ENCODE peak calls at places on chromosomes 4 and X, in ten cellular contexts. One of them, this sample, is unnamed.

GRCh38 chr4:113292371-113293042 is 243.1 kb downstream of the ANK2 start:
- DNase-seq in heart right ventricle: peak; percentile 40
- DNase-seq in MCF 10A: no peak
- DNase-seq in neural crest cell: peak; percentile 25
- DNase-seq in Peyer's patch: no peak
- DNase-seq in GM13977: no peak
- DNase-seq in tibial nerve: no peak
- DNase-seq in GM12865: no peak
- DNase-seq in bronchial epithelial cell: no peak
- DNase-seq in A549: no peak
- DNase-seq in this sample: peak; percentile 15

GRCh38 chr4:158172558-158173258 is at the start of gene GASK1B:
- DNase-seq in GM12865: peak; percentile 35
- DNase-seq in heart right ventricle: no peak
- DNase-seq in Peyer's patch: no peak
- DNase-seq in tibial nerve: peak; percentile 75
- DNase-seq in bronchial epithelial cell: peak; percentile 65
- DNase-seq in MCF 10A: peak; percentile 68
- DNase-seq in neural crest cell: no peak
- DNase-seq in GM13977: peak; percentile 36
- DNase-seq in A549: peak; percentile 53
- DNase-seq in this sample: peak; percentile 18

GRCh38 chr4:102345795-102346100 is 466 bp upstream of the SLC39A8 start:
- DNase-seq in neural crest cell: no peak
- DNase-seq in A549: no peak
- DNase-seq in GM13977: peak; percentile 20
- DNase-seq in bronchial epithelial cell: no peak
- DNase-seq in tibial nerve: no peak
- DNase-seq in Peyer's patch: no peak
- DNase-seq in MCF 10A: no peak
- DNase-seq in GM12865: peak; percentile 11
- DNase-seq in heart right ventricle: no peak
- DNase-seq in this sample: no peak

GRCh38 chrX:117063224-117063623 is 600.4 kb upstream of the CT83 start:
- DNase-seq in A549: no peak
- DNase-seq in neural crest cell: no peak
- DNase-seq in MCF 10A: no peak
- DNase-seq in bronchial epithelial cell: no peak
- DNase-seq in Peyer's patch: no peak
- DNase-seq in tibial nerve: no peak
- DNase-seq in GM13977: no peak
- DNase-seq in GM12865: no peak
- DNase-seq in heart right ventricle: no peak
- DNase-seq in this sample: no peak

GRCh38 chrX:24963823-24964222 is 51.9 kb downstream of the ARX start:
- DNase-seq in MCF 10A: peak; percentile 41
- DNase-seq in tibial nerve: peak; percentile 4
- DNase-seq in bronchial epithelial cell: peak; percentile 52
- DNase-seq in GM13977: no peak
- DNase-seq in GM12865: no peak
- DNase-seq in heart right ventricle: no peak
- DNase-seq in neural crest cell: no peak
- DNase-seq in Peyer's patch: no peak
- DNase-seq in A549: no peak
- DNase-seq in this sample: no peak

GRCh38 chr4:176499518-176499917 is 179.8 kb downstream of the SPCS3 start:
- DNase-seq in A549: peak; percentile 33
- DNase-seq in Peyer's patch: no peak
- DNase-seq in neural crest cell: no peak
- DNase-seq in heart right ventricle: no peak
- DNase-seq in GM12865: no peak
- DNase-seq in MCF 10A: peak; percentile 40
- DNase-seq in bronchial epithelial cell: no peak
- DNase-seq in GM13977: no peak
- DNase-seq in tibial nerve: no peak
- DNase-seq in this sample: no peak

GRCh38 chr4:145722561-145722960 is 42.6 kb downstream of the C4orf51 start:
- DNase-seq in GM12865: no peak
- DNase-seq in A549: no peak
- DNase-seq in neural crest cell: no peak
- DNase-seq in bronchial epithelial cell: no peak
- DNase-seq in Peyer's patch: no peak
- DNase-seq in GM13977: no peak
- DNase-seq in tibial nerve: no peak
- DNase-seq in heart right ventricle: no peak
- DNase-seq in MCF 10A: no peak
- DNase-seq in this sample: no peak

GRCh38 chr4:94582517-94582916 is 130.8 kb downstream of the PDLIM5 start:
- DNase-seq in neural crest cell: no peak
- DNase-seq in MCF 10A: no peak
- DNase-seq in GM12865: no peak
- DNase-seq in heart right ventricle: no peak
- DNase-seq in A549: no peak
- DNase-seq in GM13977: no peak
- DNase-seq in tibial nerve: no peak
- DNase-seq in bronchial epithelial cell: no peak
- DNase-seq in Peyer's patch: no peak
- DNase-seq in this sample: no peak

GRCh38 chr4:184282251-184282713 is 64.6 kb upstream of the ENPP6 start:
- DNase-seq in MCF 10A: peak; percentile 47
- DNase-seq in A549: no peak
- DNase-seq in bronchial epithelial cell: peak; percentile 84
- DNase-seq in Peyer's patch: peak; percentile 65
- DNase-seq in neural crest cell: no peak
- DNase-seq in tibial nerve: peak; percentile 4
- DNase-seq in GM13977: peak; percentile 30
- DNase-seq in heart right ventricle: no peak
- DNase-seq in GM12865: peak; percentile 96
- DNase-seq in this sample: no peak

GRCh38 chrX:14440109-14440508 is 89.2 kb upstream of the GLRA2 start:
- DNase-seq in GM12865: no peak
- DNase-seq in bronchial epithelial cell: no peak
- DNase-seq in A549: no peak
- DNase-seq in GM13977: no peak
- DNase-seq in tibial nerve: no peak
- DNase-seq in MCF 10A: no peak
- DNase-seq in heart right ventricle: no peak
- DNase-seq in Peyer's patch: no peak
- DNase-seq in neural crest cell: no peak
- DNase-seq in this sample: no peak

GRCh38 chr4:158769175-158769831 is 477 bp downstream of the FNIP2 start:
- DNase-seq in neural crest cell: peak; percentile 47
- DNase-seq in tibial nerve: no peak
- DNase-seq in MCF 10A: peak; percentile 26
- DNase-seq in Peyer's patch: peak; percentile 17
- DNase-seq in bronchial epithelial cell: peak; percentile 45
- DNase-seq in A549: no peak
- DNase-seq in heart right ventricle: peak; percentile 60
- DNase-seq in GM12865: peak; percentile 26
- DNase-seq in GM13977: no peak
- DNase-seq in this sample: peak; percentile 44

GRCh38 chrX:72295745-72296144 is 10.0 kb downstream of the CITED1 start:
- DNase-seq in Peyer's patch: no peak
- DNase-seq in tibial nerve: no peak
- DNase-seq in bronchial epithelial cell: no peak
- DNase-seq in heart right ventricle: no peak
- DNase-seq in GM12865: no peak
- DNase-seq in neural crest cell: no peak
- DNase-seq in MCF 10A: no peak
- DNase-seq in GM13977: no peak
- DNase-seq in A549: no peak
- DNase-seq in this sample: no peak

GRCh38 chrX:48465336-48465933 is 4.6 kb downstream of the SLC38A5 start:
- DNase-seq in MCF 10A: peak; percentile 30
- DNase-seq in neural crest cell: no peak
- DNase-seq in A549: no peak
- DNase-seq in heart right ventricle: no peak
- DNase-seq in GM13977: no peak
- DNase-seq in Peyer's patch: no peak
- DNase-seq in bronchial epithelial cell: peak; percentile 82
- DNase-seq in GM12865: no peak
- DNase-seq in tibial nerve: no peak
- DNase-seq in this sample: no peak

DNA sequence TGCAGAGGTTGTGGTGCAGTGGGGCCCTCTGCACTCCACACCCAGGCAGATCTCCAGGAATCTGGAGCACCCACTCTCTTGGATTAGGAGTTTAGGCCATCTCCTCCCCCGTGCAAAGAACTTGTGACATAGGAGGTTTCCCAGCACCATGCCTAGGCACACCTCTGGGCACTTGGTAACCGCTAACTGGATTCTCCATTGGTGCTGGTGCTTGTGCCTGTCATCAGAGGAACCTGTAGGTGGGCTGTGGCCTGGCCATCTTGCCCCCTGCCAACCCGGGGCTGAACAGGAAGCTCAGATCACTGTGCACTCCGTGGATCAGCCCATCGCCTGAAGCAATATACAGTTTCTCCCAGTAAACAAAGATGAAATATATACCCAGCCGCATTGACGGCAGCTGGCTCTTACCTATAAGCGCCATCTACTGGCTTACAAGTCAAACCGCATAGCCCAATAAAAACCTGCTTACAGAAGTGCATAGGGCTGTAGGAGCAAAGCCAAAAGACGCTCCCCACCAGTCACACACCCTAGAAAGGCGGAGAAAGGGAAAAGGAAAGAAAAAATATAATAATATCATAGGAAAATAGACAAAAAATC is 19.1 kb upstream of the TEX13B start:
- DNase-seq in tibial nerve: no peak
- DNase-seq in Peyer's patch: no peak
- DNase-seq in GM13977: peak; percentile 34
- DNase-seq in MCF 10A: peak; percentile 56
- DNase-seq in bronchial epithelial cell: peak; percentile 55
- DNase-seq in A549: peak; percentile 70
- DNase-seq in neural crest cell: no peak
- DNase-seq in heart right ventricle: no peak
- DNase-seq in GM12865: peak; percentile 59
- DNase-seq in this sample: no peak
- TF ChIP-seq CTCF in tibial nerve: no peak
- TF ChIP-seq CTCF in Peyer's patch: peak; percentile 35
- TF ChIP-seq CTCF in GM13977: peak; percentile 76
- TF ChIP-seq CTCF in MCF 10A: peak; percentile 46
- TF ChIP-seq CTCF in bronchial epithelial cell: peak; percentile 63
- TF ChIP-seq CTCF in A549: peak; percentile 46
- TF ChIP-seq CTCF in neural crest cell: peak; percentile 66
- TF ChIP-seq CTCF in heart right ventricle: peak; percentile 40
- TF ChIP-seq CTCF in GM12865: peak; percentile 42
- TF ChIP-seq CTCF in this sample: peak; percentile 28

GRCh38 chrX:142089193-142089592 is 115.9 kb downstream of the MAGEC2 start:
- DNase-seq in bronchial epithelial cell: peak; percentile 4
- DNase-seq in A549: peak; percentile 36
- DNase-seq in MCF 10A: peak; percentile 54
- DNase-seq in Peyer's patch: no peak
- DNase-seq in GM12865: no peak
- DNase-seq in tibial nerve: no peak
- DNase-seq in neural crest cell: no peak
- DNase-seq in heart right ventricle: no peak
- DNase-seq in GM13977: no peak
- DNase-seq in this sample: no peak
- TF ChIP-seq CTCF in bronchial epithelial cell: peak; percentile 16
- TF ChIP-seq CTCF in A549: peak; percentile 35
- TF ChIP-seq CTCF in MCF 10A: peak; percentile 72
- TF ChIP-seq CTCF in Peyer's patch: no peak
- TF ChIP-seq CTCF in GM12865: no peak
- TF ChIP-seq CTCF in tibial nerve: peak; percentile 25
- TF ChIP-seq CTCF in neural crest cell: peak; percentile 57
- TF ChIP-seq CTCF in heart right ventricle: peak; percentile 25
- TF ChIP-seq CTCF in GM13977: peak; percentile 14
- TF ChIP-seq CTCF in this sample: no peak

GRCh38 chr4:186723207-186724047 is at the start of gene FAT1:
- DNase-seq in bronchial epithelial cell: no peak
- DNase-seq in GM12865: no peak
- DNase-seq in neural crest cell: peak; percentile 66
- DNase-seq in Peyer's patch: no peak
- DNase-seq in heart right ventricle: peak; percentile 77
- DNase-seq in MCF 10A: peak; percentile 76
- DNase-seq in tibial nerve: peak; percentile 40
- DNase-seq in GM13977: no peak
- DNase-seq in A549: peak; percentile 77
- DNase-seq in this sample: peak; percentile 77

GRCh38 chr4:186724048-186724860 is 598 bp upstream of the FAT1 start:
- DNase-seq in heart right ventricle: peak; percentile 70
- DNase-seq in tibial nerve: no peak
- DNase-seq in A549: peak; percentile 39
- DNase-seq in MCF 10A: peak; percentile 55
- DNase-seq in bronchial epithelial cell: no peak
- DNase-seq in GM13977: no peak
- DNase-seq in Peyer's patch: no peak
- DNase-seq in GM12865: no peak
- DNase-seq in neural crest cell: peak; percentile 42
- DNase-seq in this sample: peak; percentile 60

GRCh38 chr4:186722856-186723206 is 825 bp downstream of the FAT1 start:
- DNase-seq in neural crest cell: no peak
- DNase-seq in GM12865: no peak
- DNase-seq in bronchial epithelial cell: no peak
- DNase-seq in tibial nerve: no peak
- DNase-seq in MCF 10A: no peak
- DNase-seq in Peyer's patch: no peak
- DNase-seq in heart right ventricle: no peak
- DNase-seq in GM13977: no peak
- DNase-seq in A549: no peak
- DNase-seq in this sample: no peak

GRCh38 chr4:186717556-186717955 is 6.1 kb downstream of the FAT1 start:
- DNase-seq in bronchial epithelial cell: peak; percentile 83
- DNase-seq in GM12865: no peak
- DNase-seq in Peyer's patch: no peak
- DNase-seq in tibial nerve: no peak
- DNase-seq in neural crest cell: no peak
- DNase-seq in A549: no peak
- DNase-seq in GM13977: no peak
- DNase-seq in MCF 10A: peak; percentile 62
- DNase-seq in heart right ventricle: no peak
- DNase-seq in this sample: no peak

GRCh38 chr4:186719925-186720694 is 3.5 kb downstream of the FAT1 start:
- DNase-seq in GM13977: no peak
- DNase-seq in heart right ventricle: no peak
- DNase-seq in MCF 10A: peak; percentile 67
- DNase-seq in neural crest cell: peak; percentile 27
- DNase-seq in bronchial epithelial cell: no peak
- DNase-seq in tibial nerve: no peak
- DNase-seq in A549: peak; percentile 81
- DNase-seq in Peyer's patch: no peak
- DNase-seq in GM12865: peak; percentile 12
- DNase-seq in this sample: no peak
- TF ChIP-seq CTCF in GM13977: peak; percentile 17
- TF ChIP-seq CTCF in heart right ventricle: peak; percentile 43
- TF ChIP-seq CTCF in MCF 10A: peak; percentile 49
- TF ChIP-seq CTCF in neural crest cell: peak; percentile 68
- TF ChIP-seq CTCF in bronchial epithelial cell: peak; percentile 46
- TF ChIP-seq CTCF in tibial nerve: peak; percentile 15
- TF ChIP-seq CTCF in A549: peak; percentile 35
- TF ChIP-seq CTCF in Peyer's patch: peak; percentile 45
- TF ChIP-seq CTCF in GM12865: no peak
- TF ChIP-seq CTCF in this sample: no peak

DNA sequence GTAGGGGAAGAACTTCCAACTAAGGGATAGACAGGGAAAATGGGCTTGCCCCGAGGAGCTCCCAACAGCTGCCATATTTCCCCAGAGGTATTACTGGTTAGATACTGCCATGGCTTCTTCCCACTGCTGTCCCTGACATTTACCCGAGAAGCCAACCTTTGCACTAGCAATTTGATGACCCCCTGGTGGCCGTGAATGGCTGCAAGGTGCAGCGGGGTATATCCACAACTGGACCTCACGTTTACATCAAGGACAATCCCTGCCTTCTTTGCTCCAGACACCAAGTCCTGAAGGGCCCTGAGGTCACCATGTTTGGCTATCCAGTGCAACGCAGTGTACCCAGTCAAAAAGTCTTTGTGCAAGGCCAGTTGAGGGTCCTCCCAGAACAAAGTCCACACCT is 2.3 kb downstream of the SOWAHB start:
- DNase-seq in MCF 10A: no peak
- DNase-seq in heart right ventricle: no peak
- DNase-seq in bronchial epithelial cell: no peak
- DNase-seq in A549: no peak
- DNase-seq in neural crest cell: no peak
- DNase-seq in tibial nerve: no peak
- DNase-seq in Peyer's patch: no peak
- DNase-seq in GM13977: no peak
- DNase-seq in GM12865: no peak
- DNase-seq in this sample: no peak
- TF ChIP-seq CTCF in MCF 10A: no peak
- TF ChIP-seq CTCF in heart right ventricle: no peak
- TF ChIP-seq CTCF in bronchial epithelial cell: no peak
- TF ChIP-seq CTCF in A549: no peak
- TF ChIP-seq CTCF in neural crest cell: peak; percentile 20
- TF ChIP-seq CTCF in tibial nerve: no peak
- TF ChIP-seq CTCF in Peyer's patch: no peak
- TF ChIP-seq CTCF in GM13977: peak; percentile 27
- TF ChIP-seq CTCF in GM12865: no peak
- TF ChIP-seq CTCF in this sample: no peak

This sample was measured in pancreas.